ENCODE peak calls at places on chromosomes 6 and 20, in six cellular contexts. One of them, this sample, is unnamed.

GRCh38 chr6:13375360-13375878 is 47.1 kb upstream of the TBC1D7 start:
- DNase-seq in BE2C: no peak
- DNase-seq in AG04450: no peak
- DNase-seq in SJSA1: no peak
- DNase-seq in MM.1S: peak
- DNase-seq in esophagus squamous epithelium: no peak
- DNase-seq in this sample: no peak

GRCh38 chr20:50565874-50566273 is 55.7 kb downstream of the PTPN1 start:
- DNase-seq in AG04450: no peak
- DNase-seq in BE2C: no peak
- DNase-seq in SJSA1: no peak
- DNase-seq in esophagus squamous epithelium: no peak
- DNase-seq in MM.1S: no peak
- DNase-seq in this sample: no peak

GRCh38 chr6:5334341-5334740 is 73.0 kb downstream of the FARS2 start:
- DNase-seq in SJSA1: no peak
- DNase-seq in esophagus squamous epithelium: no peak
- DNase-seq in AG04450: no peak
- DNase-seq in MM.1S: no peak
- DNase-seq in BE2C: no peak
- DNase-seq in this sample: no peak

GRCh38 chr6:9485992-9486391 is 928.9 kb downstream of the TFAP2A start:
- DNase-seq in SJSA1: no peak
- DNase-seq in AG04450: no peak
- DNase-seq in MM.1S: no peak
- DNase-seq in esophagus squamous epithelium: no peak
- DNase-seq in BE2C: no peak
- DNase-seq in this sample: no peak

GRCh38 chr6:57108691-57109090 is 18.7 kb downstream of the ZNF451 start:
- DNase-seq in BE2C: no peak
- DNase-seq in esophagus squamous epithelium: no peak
- DNase-seq in AG04450: no peak
- DNase-seq in SJSA1: no peak
- DNase-seq in MM.1S: no peak
- DNase-seq in this sample: no peak

GRCh38 chr6:12818324-12818723 is 101.8 kb downstream of the PHACTR1 start:
- DNase-seq in BE2C: no peak
- DNase-seq in MM.1S: no peak
- DNase-seq in esophagus squamous epithelium: no peak
- DNase-seq in AG04450: no peak
- DNase-seq in SJSA1: no peak
- DNase-seq in this sample: no peak

GRCh38 chr6:112117554-112117953 is 30.2 kb downstream of the FAM229B start:
- DNase-seq in BE2C: no peak
- DNase-seq in AG04450: no peak
- DNase-seq in MM.1S: no peak
- DNase-seq in SJSA1: no peak
- DNase-seq in esophagus squamous epithelium: no peak
- DNase-seq in this sample: peak

GRCh38 chr20:16828666-16829305 is 80.6 kb downstream of the OTOR start:
- DNase-seq in BE2C: no peak
- DNase-seq in MM.1S: no peak
- DNase-seq in AG04450: no peak
- DNase-seq in SJSA1: no peak
- DNase-seq in esophagus squamous epithelium: no peak
- DNase-seq in this sample: no peak

GRCh38 chr6:108518714-108519576 is 41.8 kb upstream of the FOXO3 start:
- DNase-seq in esophagus squamous epithelium: no peak
- DNase-seq in SJSA1: peak
- DNase-seq in MM.1S: peak
- DNase-seq in BE2C: peak
- DNase-seq in AG04450: no peak
- DNase-seq in this sample: peak

GRCh38 chr6:30748301-30748769 is 4.0 kb upstream of the IER3 start:
- DNase-seq in SJSA1: no peak
- DNase-seq in BE2C: no peak
- DNase-seq in esophagus squamous epithelium: no peak
- DNase-seq in MM.1S: no peak
- DNase-seq in AG04450: no peak
- DNase-seq in this sample: no peak

GRCh38 chr6:115838763-115839401 is 221.8 kb downstream of the FRK start:
- DNase-seq in SJSA1: peak
- DNase-seq in esophagus squamous epithelium: no peak
- DNase-seq in MM.1S: peak
- DNase-seq in BE2C: peak
- DNase-seq in AG04450: no peak
- DNase-seq in this sample: peak

GRCh38 chr6:155260686-155261085 is 3.1 kb upstream of the CLDN20 start:
- DNase-seq in AG04450: no peak
- DNase-seq in esophagus squamous epithelium: no peak
- DNase-seq in MM.1S: peak
- DNase-seq in BE2C: no peak
- DNase-seq in SJSA1: no peak
- DNase-seq in this sample: no peak

GRCh38 chr6:21263531-21264287 is 329.8 kb upstream of the SOX4 start:
- DNase-seq in BE2C: no peak
- DNase-seq in AG04450: no peak
- DNase-seq in MM.1S: no peak
- DNase-seq in esophagus squamous epithelium: no peak
- DNase-seq in SJSA1: no peak
- DNase-seq in this sample: peak

GRCh38 chr6:7052441-7052936 is 55.3 kb upstream of the RREB1 start:
- DNase-seq in esophagus squamous epithelium: no peak
- DNase-seq in BE2C: peak
- DNase-seq in SJSA1: peak
- DNase-seq in MM.1S: no peak
- DNase-seq in AG04450: no peak
- DNase-seq in this sample: peak

GRCh38 chr20:49276201-49276894 is 1.5 kb downstream of the ZNFX1 start:
- DNase-seq in MM.1S: no peak
- DNase-seq in esophagus squamous epithelium: no peak
- DNase-seq in AG04450: no peak
- DNase-seq in SJSA1: peak
- DNase-seq in BE2C: no peak
- DNase-seq in this sample: peak

GRCh38 chr6:113560908-113561307 is 296.2 kb upstream of the MARCKS start:
- DNase-seq in MM.1S: no peak
- DNase-seq in esophagus squamous epithelium: no peak
- DNase-seq in BE2C: no peak
- DNase-seq in SJSA1: peak
- DNase-seq in AG04450: peak
- DNase-seq in this sample: no peak

GRCh38 chr6:73566954-73567591 is 46.2 kb upstream of the EEF1A1 start:
- DNase-seq in AG04450: no peak
- DNase-seq in BE2C: no peak
- DNase-seq in esophagus squamous epithelium: no peak
- DNase-seq in MM.1S: no peak
- DNase-seq in SJSA1: peak
- DNase-seq in this sample: no peak

GRCh38 chr6:37021356-37022129 is 16.1 kb downstream of the FGD2 start:
- DNase-seq in BE2C: peak
- DNase-seq in MM.1S: peak
- DNase-seq in AG04450: peak
- DNase-seq in SJSA1: peak
- DNase-seq in esophagus squamous epithelium: no peak
- DNase-seq in this sample: peak

GRCh38 chr6:63923139-63923739 is 287.6 kb downstream of the PHF3 start:
- DNase-seq in BE2C: no peak
- DNase-seq in MM.1S: peak
- DNase-seq in SJSA1: no peak
- DNase-seq in esophagus squamous epithelium: no peak
- DNase-seq in AG04450: peak
- DNase-seq in this sample: no peak

GRCh38 chr6:114650891-114651290 is 308.1 kb upstream of the HS3ST5 start:
- DNase-seq in BE2C: no peak
- DNase-seq in SJSA1: no peak
- DNase-seq in MM.1S: no peak
- DNase-seq in esophagus squamous epithelium: no peak
- DNase-seq in AG04450: no peak
- DNase-seq in this sample: no peak

GRCh38 chr6:157194643-157195042 is 128.7 kb downstream of the TMEM242 start:
- DNase-seq in SJSA1: no peak
- DNase-seq in esophagus squamous epithelium: no peak
- DNase-seq in BE2C: no peak
- DNase-seq in AG04450: no peak
- DNase-seq in MM.1S: no peak
- DNase-seq in this sample: no peak

GRCh38 chr6:32431142-32431541 is 8.5 kb upstream of the HLA-DRA start:
- DNase-seq in SJSA1: no peak
- DNase-seq in AG04450: no peak
- DNase-seq in BE2C: no peak
- DNase-seq in esophagus squamous epithelium: no peak
- DNase-seq in MM.1S: no peak
- DNase-seq in this sample: no peak

GRCh38 chr6:56106231-56106630 is 141.1 kb downstream of the COL21A1 start:
- DNase-seq in BE2C: no peak
- DNase-seq in AG04450: no peak
- DNase-seq in MM.1S: no peak
- DNase-seq in esophagus squamous epithelium: no peak
- DNase-seq in SJSA1: no peak
- DNase-seq in this sample: no peak

GRCh38 chr6:159043986-159044385 is 805 bp downstream of the TAGAP start:
- DNase-seq in SJSA1: peak
- DNase-seq in AG04450: no peak
- DNase-seq in MM.1S: no peak
- DNase-seq in BE2C: no peak
- DNase-seq in esophagus squamous epithelium: no peak
- DNase-seq in this sample: peak

GRCh38 chr6:159043236-159043635 is 1.6 kb downstream of the TAGAP start:
- DNase-seq in MM.1S: no peak
- DNase-seq in esophagus squamous epithelium: no peak
- DNase-seq in AG04450: no peak
- DNase-seq in SJSA1: peak
- DNase-seq in BE2C: no peak
- DNase-seq in this sample: peak

GRCh38 chr6:159042824-159043181 is 2.0 kb downstream of the TAGAP start:
- DNase-seq in BE2C: no peak
- DNase-seq in AG04450: no peak
- DNase-seq in esophagus squamous epithelium: no peak
- DNase-seq in SJSA1: no peak
- DNase-seq in MM.1S: no peak
- DNase-seq in this sample: no peak

GRCh38 chr6:159041181-159041580 is 3.6 kb downstream of the TAGAP start:
- DNase-seq in AG04450: no peak
- DNase-seq in BE2C: no peak
- DNase-seq in SJSA1: no peak
- DNase-seq in esophagus squamous epithelium: no peak
- DNase-seq in MM.1S: no peak
- DNase-seq in this sample: no peak

GRCh38 chr6:159042003-159042823 is 2.6 kb downstream of the TAGAP start:
- DNase-seq in BE2C: peak
- DNase-seq in esophagus squamous epithelium: no peak
- DNase-seq in AG04450: peak
- DNase-seq in SJSA1: peak
- DNase-seq in MM.1S: peak
- DNase-seq in this sample: peak
- H3K4me3 ChIP-seq in BE2C: no peak
- H3K4me3 ChIP-seq in esophagus squamous epithelium: peak
- H3K4me3 ChIP-seq in AG04450: no peak
- H3K4me3 ChIP-seq in SJSA1: no peak
- H3K4me3 ChIP-seq in MM.1S: peak
- H3K4me3 ChIP-seq in this sample: no peak

DNA sequence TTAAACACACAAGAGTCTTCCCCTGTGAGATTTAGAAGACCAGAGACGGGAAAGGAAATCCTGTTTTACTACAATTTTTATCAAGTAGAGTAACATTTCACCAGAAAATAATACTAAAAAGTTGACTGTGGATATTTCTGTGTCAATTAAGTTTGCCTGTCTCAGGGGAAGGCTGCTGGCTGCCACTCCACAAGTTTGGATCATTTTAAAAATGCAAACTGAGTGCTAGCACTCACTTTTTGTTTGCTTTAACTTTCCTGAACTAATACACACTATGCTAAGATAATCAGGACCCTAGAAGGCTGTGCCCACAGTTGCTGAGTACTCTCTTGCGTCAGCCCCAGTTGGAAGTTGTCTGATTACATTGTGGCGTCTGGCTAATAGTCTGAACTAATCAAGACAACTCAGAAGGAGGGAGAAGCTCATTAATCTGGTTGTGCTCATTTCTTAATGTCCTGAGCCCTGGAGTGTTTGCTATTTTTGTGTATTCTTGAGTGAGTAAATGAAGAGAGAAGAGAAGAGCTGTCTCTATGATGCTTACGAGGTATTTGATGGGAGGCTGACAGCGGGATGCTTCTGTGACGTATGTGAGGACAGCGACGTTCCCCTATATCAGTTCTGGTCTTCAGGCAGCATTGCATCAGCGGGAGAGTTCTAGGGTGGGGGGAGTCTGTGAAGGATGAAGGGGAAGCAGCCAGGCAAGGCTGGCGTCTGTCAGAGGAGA is 664.2 kb downstream of the QKI start:
- DNase-seq in SJSA1: no peak
- DNase-seq in esophagus squamous epithelium: no peak
- DNase-seq in AG04450: no peak
- DNase-seq in BE2C: no peak
- DNase-seq in MM.1S: no peak
- DNase-seq in this sample: no peak
- H3K4me3 ChIP-seq in SJSA1: no peak
- H3K4me3 ChIP-seq in esophagus squamous epithelium: no peak
- H3K4me3 ChIP-seq in AG04450: no peak
- H3K4me3 ChIP-seq in BE2C: no peak
- H3K4me3 ChIP-seq in MM.1S: no peak
- H3K4me3 ChIP-seq in this sample: no peak

GRCh38 chr6:92271101-92271500 is 1148.3 kb downstream of the EPHA7 start:
- DNase-seq in SJSA1: no peak
- DNase-seq in MM.1S: no peak
- DNase-seq in esophagus squamous epithelium: no peak
- DNase-seq in BE2C: no peak
- DNase-seq in AG04450: no peak
- DNase-seq in this sample: no peak
- H3K4me3 ChIP-seq in SJSA1: no peak
- H3K4me3 ChIP-seq in MM.1S: no peak
- H3K4me3 ChIP-seq in esophagus squamous epithelium: no peak
- H3K4me3 ChIP-seq in BE2C: no peak
- H3K4me3 ChIP-seq in AG04450: no peak
- H3K4me3 ChIP-seq in this sample: no peak

DNA sequence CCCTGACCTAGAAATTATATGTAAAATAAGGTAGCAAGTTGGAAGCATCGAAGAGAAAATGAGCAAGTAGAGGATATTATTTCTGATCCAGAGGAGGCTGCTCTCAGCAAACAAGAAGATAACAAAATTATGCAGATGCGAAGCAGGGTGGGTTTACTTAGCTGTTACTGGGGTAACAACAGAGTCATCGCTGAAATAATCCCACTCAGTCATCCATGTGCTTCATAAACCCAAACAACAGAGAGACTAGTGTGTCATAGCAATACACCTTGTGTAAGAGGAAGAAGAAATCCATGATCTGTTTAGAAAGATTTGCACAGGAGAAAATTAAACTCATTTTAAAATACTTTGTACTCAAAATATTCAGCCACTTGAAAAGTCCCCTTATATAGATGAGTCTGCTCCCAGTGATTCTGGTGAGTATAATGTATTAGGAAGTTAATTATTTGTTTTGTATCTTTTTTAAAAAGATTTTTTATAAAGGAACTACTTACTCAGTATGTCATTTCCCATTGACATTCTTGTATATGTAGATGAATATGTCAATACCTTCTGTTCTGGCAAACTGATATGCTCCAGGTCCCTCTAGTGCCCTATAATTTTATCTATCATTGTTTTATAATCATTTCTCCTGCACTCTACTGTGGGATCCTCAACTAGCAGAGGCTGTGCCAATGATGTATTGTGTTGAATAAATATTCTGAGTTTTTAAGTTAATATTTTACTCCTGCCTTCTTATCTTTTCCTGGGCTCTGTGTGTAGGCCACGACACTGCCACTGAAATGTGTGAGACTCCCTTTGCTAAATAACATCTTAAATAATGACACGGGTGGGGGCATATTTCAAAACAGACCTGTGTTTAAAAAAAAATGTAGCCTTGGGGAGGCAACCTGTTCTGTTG is 8.6 kb upstream of the HIVEP2 start:
- DNase-seq in BE2C: no peak
- DNase-seq in AG04450: no peak
- DNase-seq in MM.1S: no peak
- DNase-seq in esophagus squamous epithelium: no peak
- DNase-seq in SJSA1: no peak
- DNase-seq in this sample: no peak
- H3K4me3 ChIP-seq in BE2C: no peak
- H3K4me3 ChIP-seq in AG04450: no peak
- H3K4me3 ChIP-seq in MM.1S: no peak
- H3K4me3 ChIP-seq in esophagus squamous epithelium: no peak
- H3K4me3 ChIP-seq in SJSA1: no peak
- H3K4me3 ChIP-seq in this sample: no peak